ENCODE peak calls at places on chromosomes 11 and 22, in seven cellular contexts. P is CD8-positive, alpha-beta memory T cell; L is SJCRH30; R is AG04450; E is adrenal gland; U is fibroblast of lung; S is HAP-1. W is an unnamed sample.
A peak's percentile ranks its signal among the peaks of the same experiment; 100 is the strongest.

GRCh38 chr11:130872961-130873360 is 43.3 kb downstream of the SNX19 start:
- DNase-seq in P (no peak), L (no peak), R (peak; percentile 62), E (no peak), U (peak; percentile 90), S (no peak), W (no peak)

GRCh38 chr11:63012450-63013238 is 3.0 kb downstream of the SLC22A8 start:
- DNase-seq in P (no peak), L (no peak), R (no peak), E (no peak), U (no peak), S (no peak), W (no peak)

GRCh38 chr11:110710520-110711381 is 1.5 kb downstream of the ARHGAP20 start:
- DNase-seq in P (no peak), L (no peak), R (no peak), E (peak; percentile 63), U (peak; percentile 43), S (no peak), W (peak; percentile 21)

GRCh38 chr11:128942807-128943430 is at the start of gene TP53AIP1:
- DNase-seq in P (no peak), L (no peak), R (no peak), E (no peak), U (no peak), S (no peak), W (no peak)

GRCh38 chr11:27008811-27009535 is 15.1 kb downstream of the FIBIN start:
- DNase-seq in P (no peak), L (no peak), R (no peak), E (no peak), U (no peak), S (no peak), W (no peak)

GRCh38 chr11:71420455-71421241 is 27.5 kb downstream of the DHCR7 start:
- DNase-seq in P (no peak), L (peak; percentile 77), R (peak; percentile 3), E (no peak), U (peak; percentile 26), S (peak; percentile 16), W (peak; percentile 68)

GRCh38 chr11:66363805-66364535 is 7.6 kb downstream of the SLC29A2 start:
- DNase-seq in P (peak; percentile 36), L (peak; percentile 57), R (no peak), E (no peak), U (no peak), S (no peak), W (peak; percentile 77)

GRCh38 chr11:73622920-73623593 is 23.3 kb upstream of the PLEKHB1 start:
- DNase-seq in P (no peak), L (peak; percentile 13), R (no peak), E (no peak), U (no peak), S (no peak), W (no peak)

GRCh38 chr11:36615829-36616228 is 17.8 kb upstream of the RAG2 start:
- DNase-seq in P (no peak), L (no peak), R (no peak), E (no peak), U (no peak), S (no peak), W (no peak)

GRCh38 chr11:114208371-114208770 is 87.8 kb upstream of the NNMT start:
- DNase-seq in P (peak; percentile 31), L (no peak), R (no peak), E (no peak), U (no peak), S (no peak), W (no peak)

GRCh38 chr11:86673872-86674750 is 1.7 kb upstream of the ME3 start:
- DNase-seq in P (no peak), L (no peak), R (no peak), E (no peak), U (no peak), S (no peak), W (no peak)

GRCh38 chr11:103380031-103380430 is 270.8 kb downstream of the DYNC2H1 start:
- DNase-seq in P (no peak), L (no peak), R (peak; percentile 23), E (no peak), U (peak; percentile 49), S (no peak), W (no peak)

GRCh38 chr11:47083913-47084312 is 92.8 kb downstream of the ARFGAP2 start:
- DNase-seq in P (no peak), L (peak; percentile 34), R (peak; percentile 20), E (no peak), U (peak; percentile 81), S (no peak), W (no peak)

GRCh38 chr22:32615874-32616564 is 141.4 kb downstream of the FBXO7 start:
- DNase-seq in P (no peak), L (peak; percentile 35), R (no peak), E (no peak), U (no peak), S (no peak), W (no peak)

GRCh38 chr22:42271906-42272305 is 1.5 kb upstream of the TCF20 start:
- DNase-seq in P (no peak), L (no peak), R (no peak), E (no peak), U (no peak), S (no peak), W (no peak)

GRCh38 chr22:44185237-44186120 is 4.8 kb downstream of the PARVG start:
- DNase-seq in P (no peak), L (no peak), R (no peak), E (no peak), U (no peak), S (no peak), W (no peak)
- H3K27me3 ChIP-seq in P (no peaks in the 10 kb centered on the region), L (peaks cover under 1% of the 10 kb centered on the region), R (peaks cover 20% of the 10 kb centered on the region), E (no peaks in the 10 kb centered on the region), U (no peaks in the 10 kb centered on the region), S (no peaks in the 10 kb centered on the region), W (no peaks in the 10 kb centered on the region)

GRCh38 chr22:22574361-22574760 is 15.3 kb upstream of the PRAME start:
- DNase-seq in P (no peak), L (no peak), R (no peak), E (no peak), U (no peak), S (no peak), W (no peak)
- H3K27me3 ChIP-seq in P (no peaks in the 10 kb centered on the region), L (peaks cover 7% of the 10 kb centered on the region), R (peaks cover 10% of the 10 kb centered on the region), E (peaks cover 7% of the 10 kb centered on the region), U (no peaks in the 10 kb centered on the region), S (peaks cover 3% of the 10 kb centered on the region), W (no peaks in the 10 kb centered on the region)

GRCh38 chr11:64695548-64695947 is 27.4 kb downstream of the NRXN2 start:
- DNase-seq in P (no peak), L (no peak), R (no peak), E (no peak), U (no peak), S (no peak), W (no peak)
- H3K27me3 ChIP-seq in P (peaks cover 31% of the 10 kb centered on the region), L (peaks cover 3% of the 10 kb centered on the region), R (peaks cover 58% of the 10 kb centered on the region), E (no peaks in the 10 kb centered on the region), U (peaks cover 53% of the 10 kb centered on the region), S (peaks cover 39% of the 10 kb centered on the region), W (no peaks in the 10 kb centered on the region)

GRCh38 chr22:22237521-22237920 is 7.1 kb upstream of the VPREB1 start:
- DNase-seq in P (no peak), L (no peak), R (no peak), E (no peak), U (no peak), S (no peak), W (no peak)
- H3K27me3 ChIP-seq in P (peaks cover 2% of the 10 kb centered on the region), L (no peaks in the 10 kb centered on the region), R (peaks cover 5% of the 10 kb centered on the region), E (no peaks in the 10 kb centered on the region), U (peaks cover 2% of the 10 kb centered on the region), S (no peaks in the 10 kb centered on the region), W (no peaks in the 10 kb centered on the region)

GRCh38 chr22:22156716-22157499 is 87.7 kb upstream of the VPREB1 start:
- DNase-seq in P (peak; percentile 46), L (peak; percentile 81), R (peak; percentile 33), E (peak; percentile 38), U (peak; percentile 60), S (peak; percentile 66), W (peak; percentile 77)

GRCh38 chr22:22157500-22157822 is 87.1 kb upstream of the VPREB1 start:
- DNase-seq in P (no peak), L (no peak), R (no peak), E (no peak), U (no peak), S (no peak), W (no peak)

GRCh38 chr22:22159384-22159783 is 85.2 kb upstream of the VPREB1 start:
- DNase-seq in P (no peak), L (no peak), R (no peak), E (no peak), U (no peak), S (no peak), W (no peak)

GRCh38 chr22:22158965-22159364 is 85.6 kb upstream of the VPREB1 start:
- DNase-seq in P (no peak), L (no peak), R (no peak), E (no peak), U (no peak), S (no peak), W (no peak)

GRCh38 chr22:22158207-22158816 is 86.3 kb upstream of the VPREB1 start:
- DNase-seq in P (no peak), L (no peak), R (no peak), E (no peak), U (no peak), S (no peak), W (no peak)
- H3K27me3 ChIP-seq in P (no peaks in the 10 kb centered on the region), L (no peaks in the 10 kb centered on the region), R (peaks cover 10% of the 10 kb centered on the region), E (no peaks in the 10 kb centered on the region), U (no peaks in the 10 kb centered on the region), S (no peaks in the 10 kb centered on the region), W (peaks cover 1% of the 10 kb centered on the region)

GRCh38 chr22:50173983-50174355 is 3.4 kb downstream of the PANX2 start:
- DNase-seq in P (no peak), L (no peak), R (no peak), E (no peak), U (no peak), S (no peak), W (no peak)

GRCh38 chr22:50173221-50173982 is 2.9 kb downstream of the PANX2 start:
- DNase-seq in P (no peak), L (no peak), R (no peak), E (no peak), U (no peak), S (no peak), W (no peak)

GRCh38 chr22:50170453-50171318 is at the start of gene PANX2:
- DNase-seq in P (no peak), L (no peak), R (no peak), E (no peak), U (peak; percentile 19), S (no peak), W (no peak)

GRCh38 chr22:50171319-50171964 is 911 bp downstream of the PANX2 start:
- DNase-seq in P (no peak), L (no peak), R (no peak), E (no peak), U (no peak), S (no peak), W (no peak)

GRCh38 chr22:50171965-50172421 is 1.5 kb downstream of the PANX2 start:
- DNase-seq in P (no peak), L (no peak), R (no peak), E (no peak), U (no peak), S (no peak), W (no peak)
- H3K27me3 ChIP-seq in P (peaks cover 4% of the 10 kb centered on the region), L (peaks cover 57% of the 10 kb centered on the region), R (peaks cover 16% of the 10 kb centered on the region), E (peaks cover 6% of the 10 kb centered on the region), U (peaks cover 13% of the 10 kb centered on the region), S (no peaks in the 10 kb centered on the region), W (peaks cover 6% of the 10 kb centered on the region)

DNA sequence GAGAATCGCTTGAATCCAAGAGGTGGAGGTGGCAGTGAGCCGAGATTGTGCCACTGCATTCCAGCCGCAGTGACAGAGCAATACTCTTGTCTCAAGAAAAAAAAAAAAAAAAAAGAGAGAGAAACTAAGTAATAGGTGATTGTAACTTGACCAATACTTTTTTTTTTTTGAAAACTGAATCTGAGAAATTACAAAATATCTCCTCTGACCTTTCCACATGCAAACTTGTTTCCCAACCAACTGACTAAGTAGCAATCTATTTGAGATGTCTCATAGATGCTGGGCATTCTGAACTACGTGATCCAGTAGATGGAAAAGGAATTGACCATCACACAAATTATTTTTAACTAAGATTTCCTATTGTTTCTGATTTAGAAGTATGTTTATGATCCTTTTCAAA is 407.3 kb upstream of the CHORDC1 start:
- DNase-seq in P (no peak), L (no peak), R (no peak), E (no peak), U (no peak), S (no peak), W (no peak)
- H3K27me3 ChIP-seq in P (no peaks in the 10 kb centered on the region), L (no peaks in the 10 kb centered on the region), R (no peaks in the 10 kb centered on the region), E (no peaks in the 10 kb centered on the region), U (no peaks in the 10 kb centered on the region), S (no peaks in the 10 kb centered on the region), W (no peaks in the 10 kb centered on the region)

W was measured in WERI-Rb-1.